ENCODE peak calls at places on chromosomes 11 and 22, in nine cellular contexts. O is SK-N-SH; F is AG08395; H is KBM-7; P is substantia nigra; D is stimulated activated CD4-positive, alpha-beta T cell treated with anti-CD3 and anti-CD28 coated beads, Interleukin-1b, Interleukin-23, amount 100 ng/mL, for 24 hours; U is non-pigmented ciliary epithelial cell; Q is cardiac fibroblast; Y is left ventricle myocardium superior. T is an unnamed sample.

GRCh38 chr11:94746721-94747120 is 21.4 kb upstream of the AMOTL1 start:
- DNase-seq in O (no peak), F (no peak), H (no peak), P (no peak), D (no peak), U (no peak), Q (no peak), Y (no peak), T (no peak)

GRCh38 chr11:14059491-14059890 is 97.0 kb downstream of the SPON1 start:
- DNase-seq in O (no peak), F (no peak), H (no peak), P (no peak), D (no peak), U (no peak), Q (peak), Y (no peak), T (no peak)

GRCh38 chr11:67732045-67732787 is 57.8 kb upstream of the ALDH3B2 start:
- DNase-seq in O (peak), F (no peak), H (peak), P (no peak), D (peak), U (no peak), Q (no peak), Y (peak), T (no peak)

GRCh38 chr22:43275545-43275981 is 67.6 kb downstream of the SCUBE1 start:
- DNase-seq in O (no peak), F (no peak), H (peak), P (no peak), D (no peak), U (no peak), Q (peak), Y (no peak), T (no peak)

GRCh38 chr11:75667831-75668507 is 869 bp downstream of the MAP6 start:
- DNase-seq in O (peak), F (peak), H (peak), P (peak), D (no peak), U (no peak), Q (peak), Y (peak), T (no peak)

GRCh38 chr11:19263333-19263732 is 22.6 kb upstream of the E2F8 start:
- DNase-seq in O (no peak), F (no peak), H (no peak), P (no peak), D (no peak), U (no peak), Q (no peak), Y (no peak), T (no peak)

GRCh38 chr11:1084561-1085439 is 10.1 kb downstream of the MUC2 start:
- DNase-seq in O (no peak), F (no peak), H (no peak), P (no peak), D (no peak), U (no peak), Q (no peak), Y (peak), T (peak)

GRCh38 chr11:88036701-88037100 is 138.5 kb downstream of the RAB38 start:
- DNase-seq in O (no peak), F (no peak), H (no peak), P (no peak), D (no peak), U (no peak), Q (no peak), Y (no peak), T (no peak)

GRCh38 chr11:122724520-122724919 is 69.0 kb downstream of the UBASH3B start:
- DNase-seq in O (no peak), F (peak), H (no peak), P (no peak), D (no peak), U (no peak), Q (peak), Y (no peak), T (no peak)

GRCh38 chr11:70134490-70134889 is 56.4 kb downstream of the ANO1 start:
- DNase-seq in O (no peak), F (no peak), H (no peak), P (no peak), D (no peak), U (no peak), Q (no peak), Y (no peak), T (no peak)

GRCh38 chr22:42277988-42278776 is 7.7 kb upstream of the TCF20 start:
- DNase-seq in O (peak), F (peak), H (no peak), P (no peak), D (no peak), U (no peak), Q (peak), Y (no peak), T (no peak)